ENCODE peak calls at places on chromosome 17, in eight cellular contexts. I is cardiac fibroblast, R is esophagus squamous epithelium, D is left ventricle myocardium inferior, S is neural crest cell, J is pancreas, M is upper lobe of right lung, A is neural progenitor cell. E is an unnamed sample.
A peak's percentile ranks its signal among the peaks of the same experiment; 100 is the strongest.

GRCh38 chr17:76687278-76688164 is 23.2 kb downstream of the MXRA7 start:
- DNase-seq in M (no peak), D (peak; percentile 79), J (no peak), I (no peak), A (no peak), S (no peak), R (no peak), E (no peak)

GRCh38 chr17:29049541-29050150 is 6.7 kb downstream of the PIPOX start:
- DNase-seq in M (no peak), I (no peak), S (no peak), R (no peak), J (no peak), A (no peak), D (no peak), E (no peak)

GRCh38 chr17:55660171-55660886 is 62.3 kb downstream of the TMEM100 start:
- DNase-seq in A (peak; percentile 28), S (no peak), R (no peak), J (no peak), D (no peak), M (no peak), I (peak; percentile 18), E (peak; percentile 18)

GRCh38 chr17:29918922-29919856 is 10.8 kb downstream of the SSH2 start:
- DNase-seq in R (no peak), M (no peak), J (no peak), A (no peak), D (no peak), I (peak; percentile 74), S (no peak), E (no peak)

GRCh38 chr17:30793282-30793977 is 31.1 kb downstream of the CRLF3 start:
- DNase-seq in S (no peak), D (no peak), J (no peak), A (no peak), I (no peak), R (no peak), M (no peak), E (no peak)

GRCh38 chr17:47301831-47302230 is 21.9 kb upstream of the EFCAB13 start:
- DNase-seq in S (no peak), R (no peak), I (no peak), D (no peak), A (no peak), J (no peak), M (no peak), E (no peak)

GRCh38 chr17:57916925-57917858 is 38.0 kb downstream of the CUEDC1 start:
- DNase-seq in M (no peak), S (no peak), R (no peak), A (no peak), J (no peak), I (no peak), D (peak; percentile 60), E (no peak)

GRCh38 chr17:66675991-66676371 is 158.9 kb upstream of the CACNG5 start:
- DNase-seq in M (peak; percentile 85), S (no peak), D (no peak), I (no peak), R (no peak), J (no peak), A (no peak), E (no peak)

DNA sequence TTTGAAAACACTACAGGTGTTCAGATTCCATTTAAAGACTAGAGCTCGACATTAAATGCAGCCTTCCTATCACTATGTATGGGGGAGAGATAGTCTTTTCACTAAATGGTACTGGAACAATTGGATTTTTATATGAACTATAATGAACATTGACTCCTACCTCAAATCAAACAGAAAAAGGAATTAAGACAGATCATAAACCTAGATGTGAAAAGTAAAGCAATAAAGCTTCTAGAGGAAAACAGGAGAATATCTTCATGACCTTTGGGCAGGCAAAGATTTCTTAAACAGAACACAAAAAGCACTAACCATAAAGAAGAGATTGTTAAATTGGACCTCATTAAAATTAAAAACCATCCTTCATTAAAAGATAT is 18.8 kb upstream of the NOS2 start:
- DNase-seq in R (no peak), A (no peak), M (no peak), S (no peak), D (no peak), I (no peak), J (no peak), E (no peak)
- TF ChIP-seq CTCF in R (no peak), A (no peak), M (no peak), S (no peak), D (no peak), I (no peak), J (no peak), E (no peak)

GRCh38 chr17:49703557-49704277 is 4.0 kb downstream of the SLC35B1 start:
- DNase-seq in J (no peak), R (no peak), S (peak; percentile 12), M (no peak), D (no peak), A (peak; percentile 79), I (peak; percentile 59), E (peak; percentile 18)

GRCh38 chr17:49708515-49709161 is 874 bp upstream of the SLC35B1 start:
- DNase-seq in D (no peak), A (peak; percentile 11), I (peak; percentile 36), S (no peak), J (no peak), R (no peak), M (no peak), E (no peak)

GRCh38 chr17:49705254-49705653 is 2.5 kb downstream of the SLC35B1 start:
- DNase-seq in M (no peak), R (no peak), S (no peak), A (no peak), D (no peak), I (no peak), J (no peak), E (no peak)

GRCh38 chr17:49707608-49708514 is at the start of gene SLC35B1:
- DNase-seq in D (peak; percentile 100), A (peak; percentile 99), I (peak; percentile 100), S (peak; percentile 89), M (peak; percentile 99), R (peak; percentile 96), J (peak; percentile 97), E (peak; percentile 96)

GRCh38 chr17:49707246-49707607 is 537 bp downstream of the SLC35B1 start:
- DNase-seq in R (no peak), J (no peak), D (no peak), A (peak; percentile 51), S (no peak), I (peak; percentile 12), M (no peak), E (peak; percentile 21)
- TF ChIP-seq CTCF in R (no peak), J (no peak), D (no peak), A (no peak), S (no peak), I (peak; percentile 7), M (no peak), E (no peak)

DNA sequence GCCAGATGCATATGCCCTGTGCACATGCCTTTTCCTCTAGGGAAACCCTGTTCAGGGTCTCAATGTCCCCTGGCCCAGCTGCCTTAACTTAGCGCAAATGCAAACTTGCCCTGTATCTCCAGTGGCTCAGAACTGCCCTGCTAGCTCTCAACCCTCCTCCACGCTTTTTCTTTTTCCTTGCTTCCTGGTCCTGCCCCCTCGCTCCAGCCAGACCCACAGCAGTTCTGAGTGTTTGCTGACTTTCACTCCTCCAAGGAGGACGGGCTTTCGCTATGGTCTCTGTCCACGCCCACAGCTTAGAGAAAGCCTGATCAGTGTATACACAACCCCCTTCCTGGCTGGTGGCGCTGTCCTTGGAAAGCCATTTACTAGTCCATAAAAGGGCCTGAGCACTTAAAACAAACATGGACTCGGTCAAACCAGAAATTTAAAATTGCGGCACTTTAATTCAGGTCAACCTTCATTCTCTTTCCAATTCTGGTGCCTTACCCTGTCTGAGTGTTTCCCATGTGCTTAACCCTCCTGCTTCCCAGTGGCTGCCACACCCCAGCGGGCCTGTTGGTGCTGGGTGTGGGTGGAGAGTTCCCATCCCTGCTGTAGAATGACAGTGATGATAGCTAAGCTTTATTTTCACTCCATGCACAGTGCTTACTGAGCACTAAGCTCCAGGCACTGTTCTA is 15.6 kb upstream of the TMEM98 start:
- DNase-seq in J (peak; percentile 76), I (peak; percentile 66), A (peak; percentile 39), S (no peak), M (peak; percentile 83), R (no peak), D (peak; percentile 37), E (peak; percentile 36)
- TF ChIP-seq CTCF in J (no peak), I (peak; percentile 17), A (no peak), S (no peak), M (peak; percentile 27), R (no peak), D (no peak), E (no peak)

GRCh38 chr17:4247361-4247980 is 16.3 kb downstream of the ANKFY1 start:
- DNase-seq in J (no peak), R (no peak), S (no peak), D (no peak), I (no peak), A (no peak), M (no peak), E (no peak)

GRCh38 chr17:4248504-4249277 is 15.1 kb downstream of the ANKFY1 start:
- DNase-seq in R (no peak), S (no peak), A (no peak), M (no peak), J (no peak), D (no peak), I (no peak), E (no peak)

GRCh38 chr17:4250887-4251286 is 12.9 kb downstream of the ANKFY1 start:
- DNase-seq in M (no peak), S (no peak), D (no peak), R (no peak), J (no peak), I (no peak), A (no peak), E (no peak)

GRCh38 chr17:4247981-4248388 is 15.8 kb downstream of the ANKFY1 start:
- DNase-seq in R (no peak), M (no peak), J (no peak), D (no peak), S (no peak), I (no peak), A (no peak), E (no peak)

DNA sequence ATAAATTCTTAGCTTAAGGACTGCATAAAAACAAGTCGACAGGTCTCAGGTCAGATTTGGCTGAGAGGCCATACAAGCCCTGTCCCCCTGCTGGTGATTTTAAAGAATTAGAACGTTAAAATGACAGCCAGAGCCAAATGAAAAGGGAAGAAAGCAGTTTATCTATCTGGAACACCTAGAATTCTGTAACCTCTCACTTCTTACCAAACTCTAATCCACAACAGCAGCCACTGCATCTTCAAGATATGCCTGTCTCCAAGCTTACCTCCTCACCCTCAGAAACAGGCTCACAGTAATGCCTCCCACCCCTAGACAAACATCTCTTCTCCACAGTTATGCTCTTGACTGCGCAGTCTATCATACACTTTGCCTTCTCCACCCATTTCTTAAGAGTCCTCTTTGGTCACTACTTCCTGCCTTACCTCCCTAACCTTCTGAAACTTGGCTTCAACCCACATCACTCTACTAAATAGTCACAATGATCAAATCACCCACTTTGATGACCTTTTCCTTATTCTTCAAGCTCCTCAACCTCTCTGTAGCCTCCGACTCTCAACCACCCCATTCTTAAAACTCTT is 14.2 kb downstream of the ANKFY1 start:
- DNase-seq in J (no peak), I (peak; percentile 68), R (no peak), S (no peak), M (no peak), D (no peak), A (peak; percentile 61), E (no peak)
- TF ChIP-seq CTCF in J (peak; percentile 33), I (peak; percentile 51), R (peak; percentile 47), S (peak; percentile 77), M (peak; percentile 52), D (peak; percentile 59), A (peak; percentile 70), E (peak; percentile 50)

DNA sequence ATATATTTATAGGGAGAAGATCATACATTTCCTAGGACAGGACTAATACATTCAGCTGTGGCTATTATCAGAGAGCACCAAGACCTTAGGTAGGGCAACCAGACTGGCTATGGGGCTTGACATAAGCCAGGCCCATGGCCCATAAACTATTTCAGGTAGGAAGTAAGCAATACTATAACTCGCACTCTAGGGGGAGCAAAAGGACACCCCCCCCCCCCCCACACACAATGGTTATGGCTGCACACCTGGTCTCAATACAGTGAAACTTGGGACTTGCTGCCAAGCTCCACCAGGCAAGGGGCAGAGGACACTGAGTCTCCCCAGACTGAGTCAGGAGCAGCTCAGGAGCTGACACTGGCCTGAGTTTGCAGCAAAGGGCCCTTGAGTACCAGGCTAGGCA is 348.9 kb upstream of the ASIC2 start:
- DNase-seq in R (no peak), J (no peak), S (no peak), A (no peak), D (no peak), M (no peak), I (no peak), E (no peak)
- TF ChIP-seq CTCF in R (no peak), J (no peak), S (no peak), A (peak; percentile 27), D (no peak), M (no peak), I (no peak), E (no peak)

E was measured in nephron progenitor cell.